ENCODE peak calls at places on chromosomes 13 and 19, in seven cellular contexts. G is stimulated activated CD8-positive, alpha-beta memory T cell treated with anti-CD3 and anti-CD28 coated beads, Interleukin-12 subunit alpha, Interleukin-12 subunit beta, amount 100 ng/mL, for 1 hour; I is transverse colon; L is choroid plexus epithelial cell; Q is neural crest cell; W is NCI-H1105; X is EL. H is an unnamed sample.
A peak's percentile ranks its signal among the peaks of the same experiment; 100 is the strongest.

GRCh38 chr13:20721454-20722357 is 18.2 kb downstream of the IL17D start:
- DNase-seq in G (no peak), I (peak; percentile 30), L (peak; percentile 72), Q (no peak), W (no peak), X (peak; percentile 82), H (no peak)

GRCh38 chr19:2047449-2048103 is 3.5 kb downstream of the MKNK2 start:
- DNase-seq in G (no peak), I (peak; percentile 57), L (peak; percentile 19), Q (no peak), W (no peak), X (peak; percentile 53), H (peak; percentile 87)

GRCh38 chr13:37029617-37030016 is 29.0 kb downstream of the EXOSC8 start:
- DNase-seq in G (no peak), I (no peak), L (peak; percentile 18), Q (no peak), W (no peak), X (peak; percentile 11), H (no peak)

GRCh38 chr13:111902726-111903125 is 164.2 kb upstream of the SOX1 start:
- DNase-seq in G (no peak), I (no peak), L (no peak), Q (no peak), W (no peak), X (no peak), H (no peak)

GRCh38 chr19:2822846-2823245 is 3.2 kb downstream of the ZNF554 start:
- DNase-seq in G (no peak), I (no peak), L (no peak), Q (no peak), W (no peak), X (no peak), H (no peak)

GRCh38 chr19:56124578-56124977 is 3.5 kb upstream of the ZNF787 start:
- DNase-seq in G (no peak), I (no peak), L (no peak), Q (no peak), W (no peak), X (no peak), H (no peak)

GRCh38 chr19:13984186-13984585 is 21.9 kb downstream of the RFX1 start:
- DNase-seq in G (no peak), I (no peak), L (no peak), Q (no peak), W (no peak), X (no peak), H (no peak)

GRCh38 chr19:31378404-31378803 is 29.2 kb upstream of the TSHZ3 start:
- DNase-seq in G (no peak), I (peak; percentile 15), L (peak; percentile 78), Q (no peak), W (no peak), X (peak; percentile 80), H (no peak)

GRCh38 chr19:19651076-19651475 is 7.6 kb upstream of the GMIP start:
- DNase-seq in G (no peak), I (no peak), L (no peak), Q (no peak), W (no peak), X (no peak), H (no peak)

GRCh38 chr19:48004236-48004635 is 9.8 kb downstream of the ELSPBP1 start:
- DNase-seq in G (no peak), I (no peak), L (no peak), Q (no peak), W (no peak), X (no peak), H (no peak)

GRCh38 chr13:24141333-24141910 is 19.1 kb upstream of the SPATA13 start:
- DNase-seq in G (no peak), I (no peak), L (no peak), Q (no peak), W (no peak), X (peak; percentile 43), H (no peak)

GRCh38 chr13:91817250-91817649 is 418.8 kb downstream of the GPC5 start:
- DNase-seq in G (no peak), I (no peak), L (peak; percentile 47), Q (no peak), W (no peak), X (no peak), H (no peak)